ENCODE peak calls at places on chromosomes 4 and X, in five cellular contexts. R, K, U, J and F are unnamed samples.

GRCh38 chrX:100944601-100945000 is 15.9 kb upstream of the XKRX start:
- DNase-seq in R (no peak), K (no peak), U (no peak), J (no peak), F (no peak)

GRCh38 chr4:166903408-166903807 is 330.9 kb downstream of the SPOCK3 start:
- DNase-seq in R (no peak), K (no peak), U (no peak), J (no peak), F (no peak)

GRCh38 chrX:13000311-13000811 is 25.5 kb downstream of the TMSB4X start:
- DNase-seq in R (no peak), K (no peak), U (no peak), J (no peak), F (no peak)

GRCh38 chr4:43987331-43987944 is 461.2 kb downstream of the KCTD8 start:
- DNase-seq in R (no peak), K (no peak), U (no peak), J (no peak), F (no peak)

GRCh38 chr4:127131527-127131926 is 501.2 kb upstream of the INTU start:
- DNase-seq in R (no peak), K (no peak), U (no peak), J (no peak), F (no peak)

GRCh38 chrX:10423716-10424115 is 196.7 kb downstream of the MID1 start:
- DNase-seq in R (no peak), K (no peak), U (no peak), J (no peak), F (no peak)

GRCh38 chrX:39973810-39974209 is 123.9 kb downstream of the BCOR start:
- DNase-seq in R (no peak), K (no peak), U (no peak), J (no peak), F (no peak)

GRCh38 chr4:155433636-155434360 is 57.0 kb upstream of the MAP9 start:
- DNase-seq in R (no peak), K (no peak), U (no peak), J (no peak), F (no peak)

GRCh38 chr4:3485011-3485881 is 22.1 kb downstream of the DOK7 start:
- DNase-seq in R (no peak), K (no peak), U (no peak), J (no peak), F (no peak)

GRCh38 chr4:150999091-150999490 is 16.0 kb downstream of the LRBA start:
- DNase-seq in R (no peak), K (no peak), U (no peak), J (no peak), F (no peak)

GRCh38 chrX:111504941-111505340 is 6.5 kb upstream of the SERTM2 start:
- DNase-seq in R (no peak), K (no peak), U (no peak), J (no peak), F (no peak)

GRCh38 chr4:24273148-24273547 is 311.2 kb downstream of the DHX15 start:
- DNase-seq in R (no peak), K (no peak), U (no peak), J (no peak), F (no peak)

GRCh38 chr4:16764622-16765021 is 133.8 kb downstream of the LDB2 start:
- DNase-seq in R (no peak), K (no peak), U (no peak), J (no peak), F (no peak)

GRCh38 chr4:143380651-143381050 is 44.0 kb downstream of the GAB1 start:
- DNase-seq in R (no peak), K (no peak), U (no peak), J (no peak), F (no peak)
- TF ChIP-seq POLR2A in R (no peak), K (no peak), U (no peak), J (no peak), F (no peak)

GRCh38 chr4:145734051-145734450 is 54.1 kb downstream of the C4orf51 start:
- DNase-seq in R (no peak), K (no peak), U (no peak), J (no peak), F (no peak)
- H3K4me3 ChIP-seq in R (no peak overlapping the region), K (peak overlapping the region; percentile 1), U (peak overlapping the region; percentile 38), J (peak overlapping the region; percentile 68), F (no peak overlapping the region)

DNA sequence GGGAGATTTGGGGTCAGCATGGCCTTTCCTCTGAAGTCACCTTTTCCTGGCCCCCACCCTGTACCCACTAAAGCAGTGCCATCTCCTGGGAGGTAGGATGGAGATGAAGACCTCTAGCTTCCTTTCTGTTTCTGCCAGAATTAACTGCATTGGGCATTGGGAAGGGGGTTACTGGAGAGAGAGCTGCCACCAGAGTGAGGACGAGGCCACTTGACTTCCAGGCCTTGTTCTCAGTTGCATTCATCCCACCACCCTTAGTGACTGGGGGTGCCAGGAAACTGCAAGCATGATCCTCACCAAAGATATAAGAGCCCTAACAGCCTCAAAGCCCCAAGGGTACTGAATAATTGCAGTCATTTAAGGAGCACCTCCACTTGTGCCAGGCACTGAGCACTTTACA is 15.8 kb downstream of the SASH3 start:
- DNase-seq in R (no peak), K (no peak), U (no peak), J (no peak), F (no peak)
- TF ChIP-seq POLR2A in R (no peak), K (no peak), U (no peak), J (no peak), F (no peak)

DNA sequence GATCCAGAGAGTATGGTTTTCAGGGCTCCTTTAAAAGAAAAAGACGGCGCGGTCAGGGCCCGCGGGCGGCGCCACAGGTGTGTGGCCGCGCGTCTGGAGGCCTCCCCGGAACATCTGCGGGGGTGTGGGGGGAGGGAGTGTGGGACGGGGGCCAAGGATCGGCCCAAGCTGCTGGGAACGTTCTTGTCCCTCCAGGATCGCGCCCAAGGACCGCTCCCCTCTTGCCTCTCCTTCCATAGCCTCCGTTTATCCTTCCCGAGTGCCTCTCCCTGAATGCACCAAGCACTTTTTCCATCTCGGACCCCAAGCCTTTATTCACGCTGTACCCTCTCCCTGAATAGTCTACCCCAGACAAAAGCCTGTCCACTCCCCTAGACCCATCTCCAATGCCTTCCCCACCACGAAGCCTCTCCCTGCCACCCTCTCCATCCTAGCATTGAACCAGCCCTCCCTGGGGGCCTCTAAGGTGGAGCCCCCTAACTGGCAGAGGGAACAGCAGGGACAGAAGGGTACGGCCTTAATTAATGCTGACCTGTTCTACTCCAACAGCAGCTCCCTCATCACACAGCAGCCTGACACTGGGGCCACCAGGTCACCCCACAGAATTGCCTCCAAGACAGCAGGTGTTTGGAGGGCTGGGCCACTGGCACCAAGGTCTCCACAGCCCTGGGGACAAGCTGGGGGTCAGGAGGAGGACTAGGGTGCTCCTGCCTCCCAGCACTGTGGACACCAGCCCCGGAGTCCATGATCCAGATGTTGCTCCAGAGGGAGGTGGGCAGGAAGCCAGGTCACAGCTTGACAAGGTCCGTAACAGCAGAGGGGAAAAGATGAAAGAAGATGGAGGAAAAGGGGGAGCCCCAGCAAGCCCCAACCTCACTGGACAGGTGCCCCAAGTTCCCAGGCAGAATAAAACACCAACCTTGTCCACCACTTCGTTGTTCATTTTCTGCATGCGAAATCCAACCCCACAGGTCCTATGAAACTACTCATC is 3.9 kb downstream of the CRMP1 start:
- DNase-seq in R (no peak), K (no peak), U (no peak), J (no peak), F (no peak)
- H3K4me3 ChIP-seq in R (peak overlapping the region; percentile 37), K (peak overlapping the region; percentile 54), U (no peak overlapping the region), J (no peak overlapping the region), F (no peak overlapping the region)

GRCh38 chr4:141117935-141118334 is 15.3 kb downstream of the RNF150 start:
- DNase-seq in R (no peak), K (no peak), U (no peak), J (no peak), F (no peak)

GRCh38 chr4:141120036-141120593 is 13.2 kb downstream of the RNF150 start:
- DNase-seq in R (no peak), K (no peak), U (no peak), J (no peak), F (no peak)

GRCh38 chr4:141121101-141121500 is 12.2 kb downstream of the RNF150 start:
- DNase-seq in R (no peak), K (no peak), U (no peak), J (no peak), F (no peak)

GRCh38 chr4:141118381-141118780 is 14.9 kb downstream of the RNF150 start:
- DNase-seq in R (no peak), K (no peak), U (no peak), J (no peak), F (no peak)

GRCh38 chr4:141119071-141119470 is 14.2 kb downstream of the RNF150 start:
- DNase-seq in R (no peak), K (no peak), U (no peak), J (no peak), F (no peak)
- TF ChIP-seq POLR2A in R (no peak), K (no peak), U (no peak), J (no peak), F (no peak)

DNA sequence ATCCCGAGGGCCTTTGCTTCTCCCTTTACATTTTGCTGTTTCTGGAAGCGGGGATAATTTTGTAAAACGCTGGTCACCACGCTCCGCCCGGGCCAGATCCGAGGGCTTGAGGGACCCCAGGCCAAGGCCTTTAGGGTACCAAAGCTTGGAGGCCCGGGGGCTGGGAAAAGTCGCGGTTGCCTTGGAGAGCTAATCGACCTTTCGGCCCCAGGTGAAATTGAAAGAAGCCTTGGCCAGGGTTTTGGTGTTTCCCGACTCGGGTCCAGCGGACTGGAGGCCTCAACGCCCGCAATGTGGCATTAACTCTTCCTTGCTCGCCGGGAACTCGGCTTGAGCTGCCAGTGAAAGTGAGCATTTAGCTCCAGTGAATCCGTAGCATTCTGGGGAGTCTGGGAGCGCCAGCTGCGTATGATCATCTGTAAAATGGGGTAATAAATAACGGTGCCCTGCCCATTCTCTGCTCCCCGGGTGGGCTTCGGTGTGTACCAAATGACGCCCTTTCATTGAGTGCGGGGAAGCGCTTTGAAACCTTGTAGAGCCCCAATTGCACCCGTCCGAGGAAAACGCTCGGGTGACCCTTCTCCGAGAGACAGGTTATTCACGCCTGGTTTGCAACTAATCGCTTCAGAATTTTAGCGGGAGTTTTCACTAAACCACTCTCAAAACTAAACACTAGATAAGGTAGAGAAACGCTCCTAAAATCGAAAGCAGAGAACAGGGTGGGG is 4.4 kb downstream of the NKX3-2 start:
- DNase-seq in R (no peak), K (no peak), U (no peak), J (no peak), F (no peak)
- H3K4me3 ChIP-seq in R (no peak overlapping the region), K (no peak overlapping the region), U (no peak overlapping the region), J (no peak overlapping the region), F (no peak overlapping the region)

DNA sequence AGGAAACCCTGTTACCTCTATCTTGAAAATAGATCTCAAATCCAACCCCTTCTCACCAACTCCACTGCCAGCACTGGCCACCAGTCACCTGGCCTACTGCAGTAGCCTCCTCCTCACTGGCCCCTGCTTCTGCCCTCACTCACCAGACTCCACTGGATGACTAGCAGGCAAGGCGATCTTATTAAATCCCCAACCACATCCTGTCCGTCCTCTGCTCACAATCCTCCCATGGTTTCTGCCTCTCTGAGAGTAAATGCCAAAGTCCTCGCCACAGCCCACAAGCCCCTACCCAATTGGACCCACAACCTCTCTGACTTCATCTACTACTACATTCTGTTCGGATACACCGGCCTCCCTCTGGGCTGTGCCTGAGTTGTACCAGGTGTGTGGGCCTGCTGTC is 5.4 kb upstream of the PIM2 start:
- DNase-seq in R (no peak), K (no peak), U (no peak), J (no peak), F (no peak)
- TF ChIP-seq POLR2A in R (no peak), K (no peak), U (no peak), J (no peak), F (no peak)